ENCODE peak calls at places on chromosomes 6 and 20, in five cellular contexts. D is fibroblast of the aortic adventitia, I is Calu3, Y is SW480, N is glutamatergic neuron. G is an unnamed sample.

GRCh38 chr6:41200901-41201783 is at the start of gene TREML2:
- DNase-seq in D (no peak), I (no peak), Y (peak), N (no peak), G (peak)

GRCh38 chr6:11613858-11614257 is 76.3 kb downstream of the TMEM170B start:
- DNase-seq in D (peak), I (peak), Y (no peak), N (no peak), G (no peak)

GRCh38 chr6:166716910-166717617 is 90.0 kb upstream of the RPS6KA2 start:
- DNase-seq in D (no peak), I (no peak), Y (no peak), N (no peak), G (no peak)

GRCh38 chr6:71509142-71509541 is 220.5 kb downstream of the OGFRL1 start:
- DNase-seq in D (no peak), I (no peak), Y (no peak), N (no peak), G (no peak)

GRCh38 chr6:37696841-37697735 is 595 bp downstream of the MDGA1 start:
- DNase-seq in D (peak), I (peak), Y (peak), N (no peak), G (no peak)

GRCh38 chr6:157151029-157151428 is 172.3 kb downstream of the TMEM242 start:
- DNase-seq in D (peak), I (no peak), Y (no peak), N (no peak), G (no peak)

GRCh38 chr20:6632187-6632586 is 135.3 kb upstream of the BMP2 start:
- DNase-seq in D (no peak), I (no peak), Y (no peak), N (no peak), G (peak)

GRCh38 chr6:118675225-118675624 is 23.8 kb upstream of the CEP85L start:
- DNase-seq in D (no peak), I (no peak), Y (no peak), N (no peak), G (peak)

GRCh38 chr6:53734473-53735299 is 60.1 kb upstream of the LRRC1 start:
- DNase-seq in D (peak), I (peak), Y (peak), N (peak), G (peak)

GRCh38 chr6:81307640-81308214 is 444.8 kb downstream of the TENT5A start:
- DNase-seq in D (no peak), I (no peak), Y (no peak), N (no peak), G (no peak)

GRCh38 chr6:1575213-1576041 is 34.3 kb upstream of the FOXC1 start:
- DNase-seq in D (peak), I (no peak), Y (no peak), N (peak), G (peak)

GRCh38 chr6:168778201-168778600 is 337.2 kb downstream of the SMOC2 start:
- DNase-seq in D (peak), I (no peak), Y (no peak), N (no peak), G (no peak)

GRCh38 chr6:44234101-44235090 is 11.0 kb downstream of the SLC29A1 start:
- DNase-seq in D (peak), I (peak), Y (no peak), N (peak), G (peak)

GRCh38 chr20:37299718-37300529 is 10.5 kb downstream of the MANBAL start:
- DNase-seq in D (peak), I (no peak), Y (no peak), N (no peak), G (no peak)

GRCh38 chr6:6861346-6861745 is 246.4 kb upstream of the RREB1 start:
- DNase-seq in D (no peak), I (no peak), Y (peak), N (no peak), G (no peak)

GRCh38 chr6:75213112-75213511 is 7.3 kb upstream of the COL12A1 start:
- DNase-seq in D (peak), I (no peak), Y (no peak), N (no peak), G (no peak)

G was measured in esophagus muscularis mucosa.